ENCODE peak calls at places on chromosomes 4 and X, in four cellular contexts. M, J, D and L are unnamed samples.
A peak's percentile ranks its signal among the peaks of the same experiment; 100 is the strongest.

GRCh38 chr4:6773616-6774540 is 8.6 kb upstream of the KIAA0232 start:
- DNase-seq in D (no peak), J (no peak), M (no peak), L (no peak)

GRCh38 chr4:185599844-185600243 is 64.5 kb upstream of the PDLIM3 start:
- DNase-seq in M (no peak), J (no peak), D (no peak), L (no peak)

GRCh38 chr4:153988446-153988845 is 199.6 kb upstream of the SFRP2 start:
- DNase-seq in M (no peak), J (no peak), D (no peak), L (no peak)

GRCh38 chrX:140099221-140099620 is 133.9 kb upstream of the CXorf66 start:
- DNase-seq in J (no peak), D (no peak), M (no peak), L (no peak)

GRCh38 chr4:111268769-111269414 is 646.0 kb upstream of the PITX2 start:
- DNase-seq in M (no peak), J (peak; percentile 20), D (no peak), L (no peak)

GRCh38 chr4:2694691-2695090 is 61.4 kb downstream of the TNIP2 start:
- DNase-seq in M (no peak), J (no peak), D (no peak), L (peak; percentile 61)

GRCh38 chr4:99594818-99595217 is 20.2 kb downstream of the MTTP start:
- DNase-seq in D (no peak), J (no peak), M (no peak), L (no peak)

GRCh38 chr4:142150483-142150882 is 514.1 kb downstream of the IL15 start:
- DNase-seq in M (no peak), D (no peak), J (no peak), L (no peak)

GRCh38 chr4:140719022-140719421 is 37.2 kb downstream of the TBC1D9 start:
- DNase-seq in M (no peak), J (no peak), D (no peak), L (no peak)

GRCh38 chrX:31555506-31555905 is 483.7 kb upstream of the FTHL17 start:
- DNase-seq in M (no peak), D (no peak), J (no peak), L (no peak)

GRCh38 chr4:11618666-11619282 is 190.1 kb upstream of the HS3ST1 start:
- DNase-seq in D (no peak), M (no peak), J (no peak), L (no peak)

GRCh38 chr4:48779095-48779997 is 733 bp downstream of the FRYL start:
- DNase-seq in D (peak; percentile 88), J (peak; percentile 36), M (peak; percentile 53), L (no peak)

GRCh38 chrX:135688137-135688536 is 25.3 kb upstream of the CT45A1 start:
- DNase-seq in J (no peak), D (no peak), M (no peak), L (no peak)

GRCh38 chr4:3106339-3107186 is 32.1 kb downstream of the HTT start:
- DNase-seq in M (peak; percentile 85), J (peak; percentile 72), D (peak; percentile 38), L (peak; percentile 95)

GRCh38 chrX:128458888-128459287 is 406.7 kb upstream of the ACTRT1 start:
- DNase-seq in D (no peak), M (no peak), J (no peak), L (no peak)

GRCh38 chr4:182488886-182489285 is 245.7 kb downstream of the TENM3 start:
- DNase-seq in M (no peak), D (no peak), J (no peak), L (no peak)

GRCh38 chr4:107125496-107125895 is 89.4 kb upstream of the DKK2 start:
- DNase-seq in J (no peak), D (no peak), M (no peak), L (no peak)

GRCh38 chr4:108477527-108478108 is 142.8 kb upstream of the RPL34 start:
- DNase-seq in J (no peak), D (no peak), M (no peak), L (no peak)

GRCh38 chr4:56477192-56477706 is 9.8 kb downstream of the SRP72 start:
- DNase-seq in D (no peak), M (no peak), J (no peak), L (no peak)